ENCODE peak calls at places on chromosome 16, in six cellular contexts. One of them, this sample, is unnamed.

GRCh38 chr16:58414938-58415451 is 22.7 kb downstream of the GINS3 start:
- DNase-seq in cardiac muscle cell: peak
- DNase-seq in thyroid gland: no peak
- DNase-seq in activated CD4-positive, alpha-beta T cell treated with anti-CD3 and anti-CD28 coated beads, Interleukin-2, amount 50 U/mL, for 1 hour: no peak
- DNase-seq in SHP77 treated with DMSO at 0.1 percent for 48 hours: no peak
- DNase-seq in memory B cell: no peak
- DNase-seq in this sample: no peak

GRCh38 chr16:22324787-22325597 is 27.8 kb downstream of the POLR3E start:
- DNase-seq in cardiac muscle cell: no peak
- DNase-seq in thyroid gland: no peak
- DNase-seq in activated CD4-positive, alpha-beta T cell treated with anti-CD3 and anti-CD28 coated beads, Interleukin-2, amount 50 U/mL, for 1 hour: no peak
- DNase-seq in SHP77 treated with DMSO at 0.1 percent for 48 hours: no peak
- DNase-seq in memory B cell: no peak
- DNase-seq in this sample: peak

GRCh38 chr16:56257666-56258359 is 66.5 kb downstream of the GNAO1 start:
- DNase-seq in cardiac muscle cell: no peak
- DNase-seq in thyroid gland: peak
- DNase-seq in activated CD4-positive, alpha-beta T cell treated with anti-CD3 and anti-CD28 coated beads, Interleukin-2, amount 50 U/mL, for 1 hour: no peak
- DNase-seq in SHP77 treated with DMSO at 0.1 percent for 48 hours: no peak
- DNase-seq in memory B cell: no peak
- DNase-seq in this sample: no peak

GRCh38 chr16:86222541-86222940 is 287.8 kb upstream of the FOXF1 start:
- DNase-seq in cardiac muscle cell: peak
- DNase-seq in thyroid gland: no peak
- DNase-seq in activated CD4-positive, alpha-beta T cell treated with anti-CD3 and anti-CD28 coated beads, Interleukin-2, amount 50 U/mL, for 1 hour: no peak
- DNase-seq in SHP77 treated with DMSO at 0.1 percent for 48 hours: no peak
- DNase-seq in memory B cell: no peak
- DNase-seq in this sample: no peak

GRCh38 chr16:3690470-3690918 is 26.8 kb downstream of the TRAP1 start:
- DNase-seq in cardiac muscle cell: peak
- DNase-seq in thyroid gland: peak
- DNase-seq in activated CD4-positive, alpha-beta T cell treated with anti-CD3 and anti-CD28 coated beads, Interleukin-2, amount 50 U/mL, for 1 hour: peak
- DNase-seq in SHP77 treated with DMSO at 0.1 percent for 48 hours: peak
- DNase-seq in memory B cell: peak
- DNase-seq in this sample: peak

GRCh38 chr16:50731130-50731988 is 10.5 kb upstream of the CYLD start:
- DNase-seq in cardiac muscle cell: peak
- DNase-seq in thyroid gland: no peak
- DNase-seq in activated CD4-positive, alpha-beta T cell treated with anti-CD3 and anti-CD28 coated beads, Interleukin-2, amount 50 U/mL, for 1 hour: peak
- DNase-seq in SHP77 treated with DMSO at 0.1 percent for 48 hours: no peak
- DNase-seq in memory B cell: no peak
- DNase-seq in this sample: no peak

GRCh38 chr16:57892447-57893096 is 78.4 kb downstream of the CNGB1 start:
- DNase-seq in cardiac muscle cell: peak
- DNase-seq in thyroid gland: no peak
- DNase-seq in activated CD4-positive, alpha-beta T cell treated with anti-CD3 and anti-CD28 coated beads, Interleukin-2, amount 50 U/mL, for 1 hour: no peak
- DNase-seq in SHP77 treated with DMSO at 0.1 percent for 48 hours: peak
- DNase-seq in memory B cell: no peak
- DNase-seq in this sample: no peak

GRCh38 chr16:81883235-81883634 is 104.1 kb downstream of the PLCG2 start:
- DNase-seq in cardiac muscle cell: no peak
- DNase-seq in thyroid gland: no peak
- DNase-seq in activated CD4-positive, alpha-beta T cell treated with anti-CD3 and anti-CD28 coated beads, Interleukin-2, amount 50 U/mL, for 1 hour: no peak
- DNase-seq in SHP77 treated with DMSO at 0.1 percent for 48 hours: no peak
- DNase-seq in memory B cell: no peak
- DNase-seq in this sample: no peak

GRCh38 chr16:64808474-64808873 is 313.4 kb downstream of the CDH11 start:
- DNase-seq in cardiac muscle cell: no peak
- DNase-seq in thyroid gland: no peak
- DNase-seq in activated CD4-positive, alpha-beta T cell treated with anti-CD3 and anti-CD28 coated beads, Interleukin-2, amount 50 U/mL, for 1 hour: no peak
- DNase-seq in SHP77 treated with DMSO at 0.1 percent for 48 hours: no peak
- DNase-seq in memory B cell: no peak
- DNase-seq in this sample: no peak

GRCh38 chr16:89954462-89954861 is 5.9 kb downstream of the DEF8 start:
- DNase-seq in cardiac muscle cell: no peak
- DNase-seq in thyroid gland: no peak
- DNase-seq in activated CD4-positive, alpha-beta T cell treated with anti-CD3 and anti-CD28 coated beads, Interleukin-2, amount 50 U/mL, for 1 hour: no peak
- DNase-seq in SHP77 treated with DMSO at 0.1 percent for 48 hours: no peak
- DNase-seq in memory B cell: no peak
- DNase-seq in this sample: no peak

GRCh38 chr16:89505204-89506112 is 2.7 kb upstream of the SPG7 start:
- DNase-seq in cardiac muscle cell: peak
- DNase-seq in thyroid gland: peak
- DNase-seq in activated CD4-positive, alpha-beta T cell treated with anti-CD3 and anti-CD28 coated beads, Interleukin-2, amount 50 U/mL, for 1 hour: peak
- DNase-seq in SHP77 treated with DMSO at 0.1 percent for 48 hours: peak
- DNase-seq in memory B cell: peak
- DNase-seq in this sample: peak

GRCh38 chr16:4264546-4264945 is 8.3 kb downstream of the TFAP4 start:
- DNase-seq in cardiac muscle cell: peak
- DNase-seq in thyroid gland: no peak
- DNase-seq in activated CD4-positive, alpha-beta T cell treated with anti-CD3 and anti-CD28 coated beads, Interleukin-2, amount 50 U/mL, for 1 hour: no peak
- DNase-seq in SHP77 treated with DMSO at 0.1 percent for 48 hours: no peak
- DNase-seq in memory B cell: no peak
- DNase-seq in this sample: no peak

GRCh38 chr16:88505405-88506082 is 52.5 kb downstream of the ZFPM1 start:
- DNase-seq in cardiac muscle cell: peak
- DNase-seq in thyroid gland: peak
- DNase-seq in activated CD4-positive, alpha-beta T cell treated with anti-CD3 and anti-CD28 coated beads, Interleukin-2, amount 50 U/mL, for 1 hour: peak
- DNase-seq in SHP77 treated with DMSO at 0.1 percent for 48 hours: peak
- DNase-seq in memory B cell: peak
- DNase-seq in this sample: peak

GRCh38 chr16:81861503-81861902 is 82.4 kb downstream of the PLCG2 start:
- DNase-seq in cardiac muscle cell: no peak
- DNase-seq in thyroid gland: no peak
- DNase-seq in activated CD4-positive, alpha-beta T cell treated with anti-CD3 and anti-CD28 coated beads, Interleukin-2, amount 50 U/mL, for 1 hour: no peak
- DNase-seq in SHP77 treated with DMSO at 0.1 percent for 48 hours: no peak
- DNase-seq in memory B cell: no peak
- DNase-seq in this sample: peak

GRCh38 chr16:73154063-73154870 is 106.3 kb upstream of the ZFHX3 start:
- DNase-seq in cardiac muscle cell: peak
- DNase-seq in thyroid gland: no peak
- DNase-seq in activated CD4-positive, alpha-beta T cell treated with anti-CD3 and anti-CD28 coated beads, Interleukin-2, amount 50 U/mL, for 1 hour: no peak
- DNase-seq in SHP77 treated with DMSO at 0.1 percent for 48 hours: no peak
- DNase-seq in memory B cell: no peak
- DNase-seq in this sample: no peak

GRCh38 chr16:19119564-19119963 is 5.8 kb downstream of the ITPRIPL2 start:
- DNase-seq in cardiac muscle cell: peak
- DNase-seq in thyroid gland: no peak
- DNase-seq in activated CD4-positive, alpha-beta T cell treated with anti-CD3 and anti-CD28 coated beads, Interleukin-2, amount 50 U/mL, for 1 hour: no peak
- DNase-seq in SHP77 treated with DMSO at 0.1 percent for 48 hours: no peak
- DNase-seq in memory B cell: no peak
- DNase-seq in this sample: peak

GRCh38 chr16:8611122-8611521 is 10.4 kb upstream of the METTL22 start:
- DNase-seq in cardiac muscle cell: no peak
- DNase-seq in thyroid gland: no peak
- DNase-seq in activated CD4-positive, alpha-beta T cell treated with anti-CD3 and anti-CD28 coated beads, Interleukin-2, amount 50 U/mL, for 1 hour: no peak
- DNase-seq in SHP77 treated with DMSO at 0.1 percent for 48 hours: no peak
- DNase-seq in memory B cell: no peak
- DNase-seq in this sample: no peak

GRCh38 chr16:69443809-69444611 is 19.6 kb downstream of the CYB5B start:
- DNase-seq in cardiac muscle cell: peak
- DNase-seq in thyroid gland: no peak
- DNase-seq in activated CD4-positive, alpha-beta T cell treated with anti-CD3 and anti-CD28 coated beads, Interleukin-2, amount 50 U/mL, for 1 hour: peak
- DNase-seq in SHP77 treated with DMSO at 0.1 percent for 48 hours: no peak
- DNase-seq in memory B cell: no peak
- DNase-seq in this sample: peak

GRCh38 chr16:783404-784161 is 4.6 kb downstream of the RPUSD1 start:
- DNase-seq in cardiac muscle cell: peak
- DNase-seq in thyroid gland: peak
- DNase-seq in activated CD4-positive, alpha-beta T cell treated with anti-CD3 and anti-CD28 coated beads, Interleukin-2, amount 50 U/mL, for 1 hour: no peak
- DNase-seq in SHP77 treated with DMSO at 0.1 percent for 48 hours: no peak
- DNase-seq in memory B cell: no peak
- DNase-seq in this sample: no peak

GRCh38 chr16:87570938-87571867 is 31.1 kb upstream of the JPH3 start:
- DNase-seq in cardiac muscle cell: peak
- DNase-seq in thyroid gland: peak
- DNase-seq in activated CD4-positive, alpha-beta T cell treated with anti-CD3 and anti-CD28 coated beads, Interleukin-2, amount 50 U/mL, for 1 hour: peak
- DNase-seq in SHP77 treated with DMSO at 0.1 percent for 48 hours: peak
- DNase-seq in memory B cell: no peak
- DNase-seq in this sample: no peak

GRCh38 chr16:66155933-66156332 is 210.6 kb upstream of the CDH5 start:
- DNase-seq in cardiac muscle cell: no peak
- DNase-seq in thyroid gland: no peak
- DNase-seq in activated CD4-positive, alpha-beta T cell treated with anti-CD3 and anti-CD28 coated beads, Interleukin-2, amount 50 U/mL, for 1 hour: no peak
- DNase-seq in SHP77 treated with DMSO at 0.1 percent for 48 hours: no peak
- DNase-seq in memory B cell: no peak
- DNase-seq in this sample: no peak

GRCh38 chr16:70253291-70254094 is 1.8 kb upstream of the EXOSC6 start:
- DNase-seq in cardiac muscle cell: peak
- DNase-seq in thyroid gland: peak
- DNase-seq in activated CD4-positive, alpha-beta T cell treated with anti-CD3 and anti-CD28 coated beads, Interleukin-2, amount 50 U/mL, for 1 hour: peak
- DNase-seq in SHP77 treated with DMSO at 0.1 percent for 48 hours: no peak
- DNase-seq in memory B cell: peak
- DNase-seq in this sample: no peak

GRCh38 chr16:7746971-7747370 is 414.3 kb downstream of the RBFOX1 start:
- DNase-seq in cardiac muscle cell: no peak
- DNase-seq in thyroid gland: no peak
- DNase-seq in activated CD4-positive, alpha-beta T cell treated with anti-CD3 and anti-CD28 coated beads, Interleukin-2, amount 50 U/mL, for 1 hour: no peak
- DNase-seq in SHP77 treated with DMSO at 0.1 percent for 48 hours: no peak
- DNase-seq in memory B cell: no peak
- DNase-seq in this sample: no peak

GRCh38 chr16:26697826-26698225 is 368.9 kb upstream of the C16orf82 start:
- DNase-seq in cardiac muscle cell: no peak
- DNase-seq in thyroid gland: no peak
- DNase-seq in activated CD4-positive, alpha-beta T cell treated with anti-CD3 and anti-CD28 coated beads, Interleukin-2, amount 50 U/mL, for 1 hour: no peak
- DNase-seq in SHP77 treated with DMSO at 0.1 percent for 48 hours: peak
- DNase-seq in memory B cell: no peak
- DNase-seq in this sample: no peak

GRCh38 chr16:78175287-78175686 is 75.8 kb downstream of the WWOX start:
- DNase-seq in cardiac muscle cell: no peak
- DNase-seq in thyroid gland: no peak
- DNase-seq in activated CD4-positive, alpha-beta T cell treated with anti-CD3 and anti-CD28 coated beads, Interleukin-2, amount 50 U/mL, for 1 hour: no peak
- DNase-seq in SHP77 treated with DMSO at 0.1 percent for 48 hours: no peak
- DNase-seq in memory B cell: no peak
- DNase-seq in this sample: peak

GRCh38 chr16:879986-880385 is 79.5 kb upstream of the GNG13 start:
- DNase-seq in cardiac muscle cell: no peak
- DNase-seq in thyroid gland: no peak
- DNase-seq in activated CD4-positive, alpha-beta T cell treated with anti-CD3 and anti-CD28 coated beads, Interleukin-2, amount 50 U/mL, for 1 hour: no peak
- DNase-seq in SHP77 treated with DMSO at 0.1 percent for 48 hours: no peak
- DNase-seq in memory B cell: no peak
- DNase-seq in this sample: no peak

GRCh38 chr16:67995423-67995822 is 3.9 kb downstream of the DPEP2 start:
- DNase-seq in cardiac muscle cell: no peak
- DNase-seq in thyroid gland: no peak
- DNase-seq in activated CD4-positive, alpha-beta T cell treated with anti-CD3 and anti-CD28 coated beads, Interleukin-2, amount 50 U/mL, for 1 hour: no peak
- DNase-seq in SHP77 treated with DMSO at 0.1 percent for 48 hours: no peak
- DNase-seq in memory B cell: peak
- DNase-seq in this sample: peak

GRCh38 chr16:23061669-23062068 is 87.6 kb downstream of the USP31 start:
- DNase-seq in cardiac muscle cell: no peak
- DNase-seq in thyroid gland: no peak
- DNase-seq in activated CD4-positive, alpha-beta T cell treated with anti-CD3 and anti-CD28 coated beads, Interleukin-2, amount 50 U/mL, for 1 hour: no peak
- DNase-seq in SHP77 treated with DMSO at 0.1 percent for 48 hours: no peak
- DNase-seq in memory B cell: no peak
- DNase-seq in this sample: no peak

GRCh38 chr16:83205896-83206295 is 579.1 kb downstream of the CDH13 start:
- DNase-seq in cardiac muscle cell: peak
- DNase-seq in thyroid gland: no peak
- DNase-seq in activated CD4-positive, alpha-beta T cell treated with anti-CD3 and anti-CD28 coated beads, Interleukin-2, amount 50 U/mL, for 1 hour: no peak
- DNase-seq in SHP77 treated with DMSO at 0.1 percent for 48 hours: no peak
- DNase-seq in memory B cell: no peak
- DNase-seq in this sample: peak

GRCh38 chr16:84308120-84308519 is 13.4 kb downstream of the WFDC1 start:
- DNase-seq in cardiac muscle cell: peak
- DNase-seq in thyroid gland: peak
- DNase-seq in activated CD4-positive, alpha-beta T cell treated with anti-CD3 and anti-CD28 coated beads, Interleukin-2, amount 50 U/mL, for 1 hour: no peak
- DNase-seq in SHP77 treated with DMSO at 0.1 percent for 48 hours: no peak
- DNase-seq in memory B cell: no peak
- DNase-seq in this sample: no peak

GRCh38 chr16:50853329-50853728 is 111.4 kb downstream of the CYLD start:
- DNase-seq in cardiac muscle cell: no peak
- DNase-seq in thyroid gland: no peak
- DNase-seq in activated CD4-positive, alpha-beta T cell treated with anti-CD3 and anti-CD28 coated beads, Interleukin-2, amount 50 U/mL, for 1 hour: no peak
- DNase-seq in SHP77 treated with DMSO at 0.1 percent for 48 hours: no peak
- DNase-seq in memory B cell: no peak
- DNase-seq in this sample: no peak

GRCh38 chr16:35344012-35344762 is 1884.8 kb downstream of the TP53TG3F start:
- DNase-seq in cardiac muscle cell: no peak
- DNase-seq in thyroid gland: no peak
- DNase-seq in activated CD4-positive, alpha-beta T cell treated with anti-CD3 and anti-CD28 coated beads, Interleukin-2, amount 50 U/mL, for 1 hour: no peak
- DNase-seq in SHP77 treated with DMSO at 0.1 percent for 48 hours: no peak
- DNase-seq in memory B cell: no peak
- DNase-seq in this sample: no peak

GRCh38 chr16:82660078-82660645 is 33.4 kb downstream of the CDH13 start:
- DNase-seq in cardiac muscle cell: peak
- DNase-seq in thyroid gland: no peak
- DNase-seq in activated CD4-positive, alpha-beta T cell treated with anti-CD3 and anti-CD28 coated beads, Interleukin-2, amount 50 U/mL, for 1 hour: peak
- DNase-seq in SHP77 treated with DMSO at 0.1 percent for 48 hours: no peak
- DNase-seq in memory B cell: no peak
- DNase-seq in this sample: peak

GRCh38 chr16:3101018-3101840 is 2.1 kb upstream of the ZSCAN10 start:
- DNase-seq in cardiac muscle cell: peak
- DNase-seq in thyroid gland: no peak
- DNase-seq in activated CD4-positive, alpha-beta T cell treated with anti-CD3 and anti-CD28 coated beads, Interleukin-2, amount 50 U/mL, for 1 hour: peak
- DNase-seq in SHP77 treated with DMSO at 0.1 percent for 48 hours: peak
- DNase-seq in memory B cell: no peak
- DNase-seq in this sample: no peak

GRCh38 chr16:79261461-79261860 is 339.1 kb downstream of the MAF start:
- DNase-seq in cardiac muscle cell: no peak
- DNase-seq in thyroid gland: peak
- DNase-seq in activated CD4-positive, alpha-beta T cell treated with anti-CD3 and anti-CD28 coated beads, Interleukin-2, amount 50 U/mL, for 1 hour: peak
- DNase-seq in SHP77 treated with DMSO at 0.1 percent for 48 hours: peak
- DNase-seq in memory B cell: no peak
- DNase-seq in this sample: no peak

GRCh38 chr16:77888786-77889185 is 100.4 kb downstream of the VAT1L start:
- DNase-seq in cardiac muscle cell: no peak
- DNase-seq in thyroid gland: no peak
- DNase-seq in activated CD4-positive, alpha-beta T cell treated with anti-CD3 and anti-CD28 coated beads, Interleukin-2, amount 50 U/mL, for 1 hour: no peak
- DNase-seq in SHP77 treated with DMSO at 0.1 percent for 48 hours: no peak
- DNase-seq in memory B cell: no peak
- DNase-seq in this sample: no peak

GRCh38 chr16:88772871-88773811 is 11.9 kb downstream of the PIEZO1 start:
- DNase-seq in cardiac muscle cell: peak
- DNase-seq in thyroid gland: peak
- DNase-seq in activated CD4-positive, alpha-beta T cell treated with anti-CD3 and anti-CD28 coated beads, Interleukin-2, amount 50 U/mL, for 1 hour: no peak
- DNase-seq in SHP77 treated with DMSO at 0.1 percent for 48 hours: no peak
- DNase-seq in memory B cell: no peak
- DNase-seq in this sample: peak

GRCh38 chr16:2784536-2785100 is 2.7 kb downstream of the PRSS33 start:
- DNase-seq in cardiac muscle cell: no peak
- DNase-seq in thyroid gland: no peak
- DNase-seq in activated CD4-positive, alpha-beta T cell treated with anti-CD3 and anti-CD28 coated beads, Interleukin-2, amount 50 U/mL, for 1 hour: no peak
- DNase-seq in SHP77 treated with DMSO at 0.1 percent for 48 hours: no peak
- DNase-seq in memory B cell: no peak
- DNase-seq in this sample: no peak

GRCh38 chr16:53024045-53024444 is 28.7 kb downstream of the CHD9NB start:
- DNase-seq in cardiac muscle cell: no peak
- DNase-seq in thyroid gland: no peak
- DNase-seq in activated CD4-positive, alpha-beta T cell treated with anti-CD3 and anti-CD28 coated beads, Interleukin-2, amount 50 U/mL, for 1 hour: no peak
- DNase-seq in SHP77 treated with DMSO at 0.1 percent for 48 hours: no peak
- DNase-seq in memory B cell: no peak
- DNase-seq in this sample: no peak

GRCh38 chr16:1674751-1675664 is 3.1 kb upstream of the JPT2 start:
- DNase-seq in cardiac muscle cell: peak
- DNase-seq in thyroid gland: no peak
- DNase-seq in activated CD4-positive, alpha-beta T cell treated with anti-CD3 and anti-CD28 coated beads, Interleukin-2, amount 50 U/mL, for 1 hour: no peak
- DNase-seq in SHP77 treated with DMSO at 0.1 percent for 48 hours: no peak
- DNase-seq in memory B cell: no peak
- DNase-seq in this sample: peak